ENCODE peak calls at places on chromosome 22, in five cellular contexts. One of them, this sample, is unnamed.

GRCh38 chr22:48581821-48582469 is 1245.7 kb downstream of the BRD1 start:
- DNase-seq in Calu3: no peak
- DNase-seq in WTC11: no peak
- DNase-seq in cardiac muscle cell: no peak
- DNase-seq in endothelial cell: no peak
- DNase-seq in this sample: peak

GRCh38 chr22:19496324-19496630 is 16.6 kb downstream of the CDC45 start:
- DNase-seq in endothelial cell: no peak
- DNase-seq in cardiac muscle cell: no peak
- DNase-seq in WTC11: no peak
- DNase-seq in Calu3: no peak
- DNase-seq in this sample: no peak

GRCh38 chr22:19933328-19934241 is 8.0 kb upstream of the COMT start:
- DNase-seq in cardiac muscle cell: no peak
- DNase-seq in Calu3: no peak
- DNase-seq in endothelial cell: no peak
- DNase-seq in WTC11: no peak
- DNase-seq in this sample: no peak

GRCh38 chr22:50315289-50316113 is 8.1 kb upstream of the PLXNB2 start:
- DNase-seq in WTC11: no peak
- DNase-seq in Calu3: no peak
- DNase-seq in cardiac muscle cell: no peak
- DNase-seq in endothelial cell: no peak
- DNase-seq in this sample: no peak

GRCh38 chr22:45296628-45297297 is 12.0 kb downstream of the UPK3A start:
- DNase-seq in endothelial cell: no peak
- DNase-seq in Calu3: no peak
- DNase-seq in WTC11: no peak
- DNase-seq in cardiac muscle cell: no peak
- DNase-seq in this sample: no peak

GRCh38 chr22:42286205-42286604 is 15.8 kb upstream of the TCF20 start:
- DNase-seq in cardiac muscle cell: no peak
- DNase-seq in WTC11: no peak
- DNase-seq in Calu3: no peak
- DNase-seq in endothelial cell: no peak
- DNase-seq in this sample: no peak

GRCh38 chr22:19868773-19869471 is 14.2 kb upstream of the GNB1L start:
- DNase-seq in endothelial cell: peak
- DNase-seq in WTC11: peak
- DNase-seq in Calu3: no peak
- DNase-seq in cardiac muscle cell: no peak
- DNase-seq in this sample: no peak

GRCh38 chr22:49724893-49725489 is 102.7 kb downstream of the BRD1 start:
- DNase-seq in WTC11: peak
- DNase-seq in cardiac muscle cell: peak
- DNase-seq in endothelial cell: peak
- DNase-seq in Calu3: peak
- DNase-seq in this sample: peak

GRCh38 chr22:47032956-47033647 is 270.7 kb downstream of the TBC1D22A start:
- DNase-seq in endothelial cell: no peak
- DNase-seq in cardiac muscle cell: no peak
- DNase-seq in Calu3: no peak
- DNase-seq in WTC11: no peak
- DNase-seq in this sample: peak
- TF ChIP-seq CTCF in endothelial cell: no peak
- TF ChIP-seq CTCF in cardiac muscle cell: no peak
- TF ChIP-seq CTCF in Calu3: no peak
- TF ChIP-seq CTCF in WTC11: no peak
- TF ChIP-seq CTCF in this sample: no peak

DNA sequence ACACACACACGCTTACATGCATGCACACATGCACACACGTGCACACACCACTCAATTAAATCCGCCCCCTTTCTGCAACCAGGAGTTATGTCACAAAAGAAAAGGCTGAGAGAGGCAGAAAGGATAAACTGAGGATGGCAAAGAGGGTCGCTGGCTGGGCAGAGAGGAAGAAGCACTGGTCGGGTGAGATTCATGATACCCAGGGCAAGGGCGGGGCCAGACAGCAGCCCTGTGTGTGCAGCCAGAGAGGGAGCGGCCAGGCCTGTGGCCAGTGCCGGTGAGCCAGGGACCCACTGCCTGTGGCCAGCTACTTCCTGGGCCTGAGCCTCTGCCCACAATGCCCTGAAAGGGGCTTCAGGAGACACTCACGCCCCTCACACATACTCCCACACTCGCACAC is 19.7 kb downstream of the IL2RB start:
- DNase-seq in WTC11: no peak
- DNase-seq in endothelial cell: no peak
- DNase-seq in cardiac muscle cell: no peak
- DNase-seq in Calu3: no peak
- DNase-seq in this sample: no peak
- TF ChIP-seq CTCF in WTC11: no peak
- TF ChIP-seq CTCF in endothelial cell: no peak
- TF ChIP-seq CTCF in cardiac muscle cell: no peak
- TF ChIP-seq CTCF in Calu3: no peak
- TF ChIP-seq CTCF in this sample: no peak

DNA sequence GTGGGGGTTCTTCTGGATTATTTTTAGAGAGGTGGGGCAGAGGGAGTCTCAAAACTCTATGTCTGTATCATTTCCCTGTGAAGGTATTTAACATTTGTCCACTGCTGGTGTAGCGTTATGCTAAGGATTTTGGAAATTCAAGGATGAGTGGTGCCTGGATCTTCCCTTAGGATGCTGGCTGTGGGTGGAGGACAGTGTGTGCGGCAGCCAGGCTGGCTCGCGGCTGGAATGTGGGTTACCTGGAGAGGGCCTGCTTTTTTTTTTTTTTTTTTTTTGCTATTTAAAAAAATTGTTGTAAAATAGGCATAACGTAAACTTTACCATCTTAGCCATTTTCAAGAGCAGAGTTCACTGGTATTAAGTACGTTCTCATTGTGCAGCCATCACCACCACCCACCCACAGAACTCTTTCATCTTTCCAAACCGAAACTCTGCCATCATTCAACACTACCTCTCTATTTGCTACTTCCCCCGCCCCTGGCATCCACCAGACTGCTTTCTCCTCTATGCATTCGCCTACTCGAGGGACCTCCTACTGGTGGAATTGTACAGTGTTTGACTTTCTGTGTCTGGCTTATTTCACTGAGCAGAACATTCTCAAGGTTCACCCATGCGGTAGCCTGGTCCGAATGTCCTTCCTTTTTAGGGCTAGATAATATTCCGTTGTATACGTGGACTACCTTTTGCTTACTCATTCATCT is 67.1 kb downstream of the PARVB start:
- DNase-seq in endothelial cell: peak
- DNase-seq in WTC11: no peak
- DNase-seq in Calu3: peak
- DNase-seq in cardiac muscle cell: peak
- DNase-seq in this sample: no peak
- TF ChIP-seq CTCF in endothelial cell: peak
- TF ChIP-seq CTCF in WTC11: no peak
- TF ChIP-seq CTCF in Calu3: peak
- TF ChIP-seq CTCF in cardiac muscle cell: peak
- TF ChIP-seq CTCF in this sample: no peak

DNA sequence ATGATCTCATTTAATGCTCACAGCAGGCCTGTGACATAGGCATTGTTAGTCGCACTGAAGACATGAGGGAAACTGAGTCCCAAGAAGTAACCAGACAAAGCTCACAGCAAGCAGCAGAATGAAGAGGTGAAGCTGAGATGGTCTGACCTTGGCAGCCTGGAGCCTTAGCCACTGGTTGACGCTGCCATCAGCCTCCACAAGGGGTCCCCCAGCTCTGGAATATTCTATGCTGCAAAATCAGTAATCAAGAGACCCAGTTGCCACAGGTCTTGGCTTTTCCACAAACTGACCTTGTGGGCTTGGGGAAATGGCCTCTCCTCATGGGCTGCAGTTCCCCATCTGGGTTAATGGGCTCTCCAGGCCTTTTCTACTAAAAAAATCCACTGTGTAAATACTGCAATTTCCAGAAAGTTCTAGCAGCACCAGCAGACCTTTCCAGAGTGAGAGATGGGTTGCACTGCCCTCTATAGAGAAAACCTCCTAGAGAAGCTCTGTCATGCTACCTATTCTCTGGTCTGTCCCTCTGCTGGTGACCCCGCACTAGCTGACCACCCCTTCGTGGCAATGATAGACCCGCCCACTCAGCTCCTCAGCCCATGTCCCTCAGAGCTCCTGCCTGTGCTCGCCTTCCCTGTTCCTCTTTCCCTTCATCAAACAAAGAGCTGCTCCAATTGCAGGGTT is 22.6 kb upstream of the ISX start:
- DNase-seq in Calu3: no peak
- DNase-seq in WTC11: peak
- DNase-seq in endothelial cell: peak
- DNase-seq in cardiac muscle cell: peak
- DNase-seq in this sample: no peak
- TF ChIP-seq CTCF in Calu3: no peak
- TF ChIP-seq CTCF in WTC11: no peak
- TF ChIP-seq CTCF in endothelial cell: peak
- TF ChIP-seq CTCF in cardiac muscle cell: no peak
- TF ChIP-seq CTCF in this sample: no peak